ENCODE peak calls at places on chromosomes 2 and 18, in ten cellular contexts. M, R, B, E, W, U, G, V, L and Y are unnamed samples.

GRCh38 chr18:13237073-13237472 is 18.5 kb downstream of the LDLRAD4 start:
- DNase-seq in M (no peak), R (no peak), B (peak), E (no peak), W (no peak), U (no peak), G (no peak), V (no peak), L (peak), Y (no peak)

GRCh38 chr2:18154259-18154658 is 275.8 kb downstream of the KCNS3 start:
- DNase-seq in M (no peak), R (no peak), B (no peak), E (no peak), W (no peak), U (peak), G (no peak), V (no peak), L (no peak), Y (no peak)

GRCh38 chr2:239801404-239802100 is 223.6 kb downstream of the NDUFA10 start:
- DNase-seq in M (peak), R (no peak), B (no peak), E (no peak), W (no peak), U (no peak), G (no peak), V (no peak), L (peak), Y (no peak)

GRCh38 chr2:45649457-45649854 is 2.0 kb upstream of the PRKCE start:
- DNase-seq in M (no peak), R (no peak), B (no peak), E (no peak), W (peak), U (peak), G (no peak), V (no peak), L (no peak), Y (no peak)

GRCh38 chr2:149394864-149395263 is 64.5 kb downstream of the LYPD6 start:
- DNase-seq in M (no peak), R (no peak), B (no peak), E (no peak), W (no peak), U (peak), G (no peak), V (no peak), L (no peak), Y (no peak)

GRCh38 chr2:46716806-46717732 is 198.5 kb downstream of the MCFD2 start:
- DNase-seq in M (no peak), R (no peak), B (no peak), E (no peak), W (no peak), U (peak), G (no peak), V (no peak), L (no peak), Y (no peak)

GRCh38 chr18:32289480-32290075 is 99.7 kb downstream of the MEP1B start:
- DNase-seq in M (no peak), R (peak), B (peak), E (peak), W (peak), U (peak), G (peak), V (peak), L (no peak), Y (peak)

GRCh38 chr2:239277401-239278085 is 123.3 kb downstream of the HDAC4 start:
- DNase-seq in M (no peak), R (peak), B (no peak), E (no peak), W (no peak), U (no peak), G (peak), V (no peak), L (peak), Y (no peak)

GRCh38 chr2:230319211-230319862 is 7.7 kb upstream of the SP140L start:
- DNase-seq in M (no peak), R (peak), B (no peak), E (no peak), W (no peak), U (no peak), G (no peak), V (no peak), L (no peak), Y (no peak)

GRCh38 chr18:26133652-26134051 is at the start of gene PSMA8:
- DNase-seq in M (no peak), R (peak), B (no peak), E (peak), W (peak), U (no peak), G (no peak), V (no peak), L (no peak), Y (no peak)

GRCh38 chr18:33444699-33445098 is 4.2 kb upstream of the CCDC178 start:
- DNase-seq in M (no peak), R (no peak), B (no peak), E (no peak), W (no peak), U (no peak), G (no peak), V (no peak), L (no peak), Y (no peak)

GRCh38 chr2:69036926-69037325 is 23.9 kb downstream of the ANTXR1 start:
- DNase-seq in M (no peak), R (no peak), B (no peak), E (no peak), W (no peak), U (peak), G (no peak), V (no peak), L (no peak), Y (no peak)

GRCh38 chr18:58363767-58364540 is 264.9 kb downstream of the ALPK2 start:
- DNase-seq in M (no peak), R (no peak), B (no peak), E (no peak), W (no peak), U (peak), G (no peak), V (no peak), L (no peak), Y (no peak)

GRCh38 chr2:237320801-237321563 is 93.0 kb downstream of the COL6A3 start:
- DNase-seq in M (no peak), R (no peak), B (peak), E (no peak), W (no peak), U (no peak), G (no peak), V (no peak), L (no peak), Y (no peak)

GRCh38 chr2:126770466-126770865 is 114.5 kb downstream of the GYPC start:
- DNase-seq in M (no peak), R (no peak), B (no peak), E (no peak), W (no peak), U (no peak), G (no peak), V (no peak), L (no peak), Y (no peak)

GRCh38 chr2:215749092-215749957 is 264.0 kb downstream of the MREG start:
- DNase-seq in M (no peak), R (no peak), B (peak), E (no peak), W (peak), U (no peak), G (no peak), V (no peak), L (peak), Y (no peak)

GRCh38 chr2:144430722-144431163 is 89.2 kb downstream of the ZEB2 start:
- DNase-seq in M (no peak), R (peak), B (peak), E (no peak), W (peak), U (peak), G (no peak), V (peak), L (no peak), Y (no peak)

GRCh38 chr18:62523255-62523588 is 397 bp downstream of the ZCCHC2 start:
- DNase-seq in M (no peak), R (no peak), B (no peak), E (no peak), W (no peak), U (no peak), G (no peak), V (no peak), L (no peak), Y (no peak)

GRCh38 chr2:71500426-71501079 is 47.2 kb downstream of the DYSF start:
- DNase-seq in M (no peak), R (no peak), B (peak), E (peak), W (no peak), U (no peak), G (no peak), V (no peak), L (no peak), Y (no peak)

GRCh38 chr2:231530099-231531085 is at the start of gene NMUR1:
- DNase-seq in M (no peak), R (peak), B (peak), E (peak), W (peak), U (no peak), G (peak), V (peak), L (no peak), Y (peak)

GRCh38 chr2:105393373-105394055 is 5.3 kb downstream of the FHL2 start:
- DNase-seq in M (peak), R (no peak), B (no peak), E (no peak), W (no peak), U (peak), G (no peak), V (no peak), L (peak), Y (no peak)

GRCh38 chr2:99605036-99605435 is 115.2 kb upstream of the REV1 start:
- DNase-seq in M (no peak), R (no peak), B (no peak), E (no peak), W (no peak), U (no peak), G (no peak), V (no peak), L (no peak), Y (no peak)

GRCh38 chr18:1015777-1016176 is 111.1 kb downstream of the ADCYAP1 start:
- DNase-seq in M (no peak), R (no peak), B (no peak), E (no peak), W (no peak), U (no peak), G (no peak), V (no peak), L (no peak), Y (no peak)

GRCh38 chr18:55629136-55629535 is 41.1 kb upstream of the TCF4 start:
- DNase-seq in M (no peak), R (no peak), B (no peak), E (no peak), W (no peak), U (no peak), G (no peak), V (no peak), L (no peak), Y (no peak)
- TF ChIP-seq CTCF in M (no peak), R (no peak), B (no peak), E (no peak), W (no peak), U (no peak), G (no peak), V (no peak), L (no peak), Y (no peak)

DNA sequence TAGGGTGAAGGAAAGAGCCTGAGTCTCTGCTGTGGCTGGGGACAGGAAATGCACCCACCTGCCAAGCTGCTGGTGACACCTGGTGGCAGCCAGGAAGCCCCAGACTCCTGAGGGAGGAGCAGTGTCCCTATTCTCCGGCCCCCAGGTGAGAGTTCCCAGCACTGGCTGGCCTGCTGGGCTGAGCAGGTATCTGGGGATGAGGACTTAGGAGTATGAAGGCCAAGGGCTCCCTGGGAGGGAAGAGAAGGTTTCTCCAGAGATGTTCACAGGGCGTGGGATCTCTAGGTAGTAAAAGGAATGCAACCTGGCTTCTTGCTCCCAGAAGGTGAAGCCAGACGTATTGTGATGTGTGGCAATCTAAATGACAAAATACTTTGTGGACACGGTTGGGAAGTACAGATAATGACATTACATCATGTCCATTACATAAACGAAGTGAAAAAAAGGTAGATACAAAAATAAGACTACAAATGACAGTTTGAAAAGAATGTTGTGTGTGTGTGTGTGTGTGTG is 75.8 kb upstream of the SLC1A4 start:
- DNase-seq in M (no peak), R (peak), B (no peak), E (no peak), W (peak), U (no peak), G (peak), V (peak), L (no peak), Y (peak)
- TF ChIP-seq CTCF in M (peak), R (peak), B (no peak), E (no peak), W (peak), U (peak), G (peak), V (peak), L (no peak), Y (peak)

DNA sequence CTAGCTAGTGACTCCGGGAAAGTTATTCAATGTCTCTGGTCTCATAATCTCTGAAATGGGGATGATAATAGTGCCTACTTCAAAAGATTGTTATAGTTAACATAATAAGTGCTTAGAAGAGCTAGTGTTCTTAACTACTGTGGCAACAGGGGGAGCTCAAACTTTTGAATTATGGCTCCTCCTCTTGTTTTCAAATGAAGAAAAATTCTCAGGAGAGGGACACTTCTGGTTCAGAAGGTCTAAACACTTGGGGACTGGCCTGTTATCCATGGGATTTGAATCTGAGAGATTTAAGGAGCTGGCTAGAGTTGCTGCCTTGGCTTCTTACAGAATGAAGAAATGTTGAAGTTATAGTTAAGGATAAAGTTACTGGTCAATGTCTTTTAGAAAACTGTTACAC is 92.2 kb upstream of the ITGB6 start:
- DNase-seq in M (no peak), R (no peak), B (no peak), E (no peak), W (no peak), U (no peak), G (no peak), V (no peak), L (no peak), Y (no peak)
- TF ChIP-seq CTCF in M (peak), R (no peak), B (peak), E (no peak), W (peak), U (peak), G (no peak), V (no peak), L (no peak), Y (no peak)

DNA sequence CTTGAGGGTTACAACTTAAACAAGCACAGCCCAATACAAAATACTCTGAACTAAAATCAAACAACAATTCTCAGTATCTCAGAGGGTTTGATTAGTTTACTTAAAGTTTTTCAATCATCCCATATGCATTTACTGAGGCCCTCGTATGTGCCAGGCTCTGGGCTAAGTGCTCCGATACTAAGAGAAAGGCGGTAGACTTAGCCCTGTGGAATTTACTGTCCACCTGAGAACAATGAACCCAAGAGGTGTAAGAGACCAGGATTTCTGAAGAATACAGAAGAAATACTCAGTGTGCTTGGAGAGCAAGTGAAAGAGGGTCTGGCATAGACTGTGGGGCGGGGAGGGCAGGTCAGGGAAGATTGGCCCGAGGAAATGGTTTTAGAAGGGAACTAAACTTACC is 25.1 kb upstream of the SCYGR1 start:
- DNase-seq in M (no peak), R (no peak), B (no peak), E (no peak), W (no peak), U (no peak), G (no peak), V (no peak), L (no peak), Y (no peak)
- TF ChIP-seq CTCF in M (no peak), R (no peak), B (no peak), E (no peak), W (no peak), U (no peak), G (no peak), V (no peak), L (no peak), Y (no peak)

GRCh38 chr2:111196435-111196834 is 75.7 kb downstream of the BCL2L11 start:
- DNase-seq in M (no peak), R (no peak), B (no peak), E (no peak), W (no peak), U (no peak), G (no peak), V (no peak), L (no peak), Y (no peak)

GRCh38 chr2:111198701-111199100 is 78.0 kb downstream of the BCL2L11 start:
- DNase-seq in M (no peak), R (no peak), B (no peak), E (no peak), W (no peak), U (no peak), G (no peak), V (no peak), L (no peak), Y (no peak)

GRCh38 chr2:111191877-111192276 is 71.2 kb downstream of the BCL2L11 start:
- DNase-seq in M (no peak), R (no peak), B (no peak), E (no peak), W (no peak), U (peak), G (no peak), V (no peak), L (no peak), Y (no peak)

GRCh38 chr2:111192778-111193368 is 72.2 kb downstream of the BCL2L11 start:
- DNase-seq in M (no peak), R (no peak), B (no peak), E (no peak), W (no peak), U (no peak), G (no peak), V (no peak), L (no peak), Y (no peak)

GRCh38 chr2:111194835-111195621 is 74.3 kb downstream of the BCL2L11 start:
- DNase-seq in M (no peak), R (no peak), B (no peak), E (no peak), W (peak), U (peak), G (no peak), V (no peak), L (no peak), Y (no peak)
- TF ChIP-seq CTCF in M (no peak), R (no peak), B (no peak), E (no peak), W (no peak), U (peak), G (peak), V (no peak), L (no peak), Y (no peak)

GRCh38 chr2:108069515-108070310 is 83.4 kb downstream of the SLC5A7 start:
- DNase-seq in M (no peak), R (no peak), B (no peak), E (no peak), W (no peak), U (no peak), G (no peak), V (no peak), L (no peak), Y (peak)
- TF ChIP-seq CTCF in M (no peak), R (no peak), B (no peak), E (no peak), W (no peak), U (no peak), G (no peak), V (peak), L (no peak), Y (peak)

DNA sequence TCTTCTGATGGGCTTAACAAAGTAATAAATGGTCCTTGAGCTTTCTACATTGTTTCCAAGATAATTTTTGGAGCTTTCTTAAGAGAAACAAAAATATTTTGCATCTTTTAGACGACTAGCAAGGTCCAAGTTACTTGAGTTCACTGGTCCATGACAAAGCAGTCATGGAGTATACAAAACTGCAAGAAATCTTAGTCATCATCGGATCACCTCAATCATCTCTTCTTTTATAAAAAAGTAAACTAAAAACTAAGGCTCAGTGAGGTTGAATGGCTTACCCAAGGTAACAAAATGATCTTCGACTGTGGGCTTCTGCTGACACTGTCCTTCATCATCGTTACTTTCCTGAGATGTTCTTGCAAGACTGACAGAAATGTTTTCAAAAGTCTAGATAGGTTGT is 11.9 kb downstream of the FIGN start:
- DNase-seq in M (no peak), R (no peak), B (no peak), E (no peak), W (no peak), U (no peak), G (no peak), V (no peak), L (no peak), Y (no peak)
- TF ChIP-seq CTCF in M (no peak), R (no peak), B (no peak), E (no peak), W (no peak), U (no peak), G (no peak), V (no peak), L (no peak), Y (no peak)

DNA sequence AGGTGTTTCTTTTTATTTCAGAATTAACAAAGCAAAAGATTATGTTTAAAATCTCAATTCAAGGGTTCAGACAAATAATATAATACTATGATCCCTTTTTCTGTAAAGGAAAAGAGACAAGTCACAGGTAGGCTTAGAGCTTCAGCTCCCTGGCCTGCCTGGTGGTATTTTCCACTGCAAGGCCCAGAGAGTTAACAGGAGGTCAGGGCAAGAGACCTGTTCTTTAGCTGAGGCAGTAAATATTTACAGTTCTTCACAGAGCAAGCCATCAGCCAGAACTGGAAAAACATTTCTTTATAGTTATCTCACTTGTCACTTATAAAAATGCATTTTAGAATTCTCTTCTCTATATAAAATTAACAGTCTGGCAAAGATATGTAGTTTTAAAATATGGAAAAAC is 70.1 kb downstream of the EPG5 start:
- DNase-seq in M (no peak), R (no peak), B (no peak), E (no peak), W (peak), U (no peak), G (no peak), V (no peak), L (no peak), Y (no peak)
- TF ChIP-seq CTCF in M (no peak), R (no peak), B (no peak), E (no peak), W (no peak), U (no peak), G (no peak), V (no peak), L (no peak), Y (no peak)

GRCh38 chr2:37984589-37984988 is 59.5 kb downstream of the RMDN2 start:
- DNase-seq in M (no peak), R (no peak), B (no peak), E (no peak), W (no peak), U (peak), G (no peak), V (no peak), L (no peak), Y (no peak)
- TF ChIP-seq CTCF in M (peak), R (peak), B (peak), E (no peak), W (peak), U (no peak), G (no peak), V (no peak), L (no peak), Y (no peak)